ENCODE peak calls at places on chromosomes 7 and 10, in six cellular contexts. T is AG20443; N is RCC 7860; L is T-cell; W is T-helper 1 cell; Y is activated CD4-positive, alpha-beta T cell treated with anti-CD3 and anti-CD28 coated beads for 36 hours. H is an unnamed sample.

GRCh38 chr10:72693599-72693915 is 1.6 kb downstream of the MCU start:
- DNase-seq in N (no peak), Y (no peak), T (no peak), W (no peak), L (no peak), H (no peak)

GRCh38 chr10:17872191-17873091 is 63.3 kb downstream of the MRC1 start:
- DNase-seq in N (no peak), Y (peak), L (no peak), T (peak), W (no peak), H (no peak)

GRCh38 chr10:45464958-45465567 is 91.0 kb downstream of the ALOX5 start:
- DNase-seq in L (peak), W (peak), T (peak), Y (peak), N (peak), H (no peak)

GRCh38 chr7:132347129-132347528 is 229.1 kb downstream of the PLXNA4 start:
- DNase-seq in L (no peak), Y (no peak), T (no peak), W (no peak), N (no peak), H (no peak)

GRCh38 chr7:75631711-75632110 is 107.0 kb downstream of the HIP1 start:
- DNase-seq in T (no peak), Y (no peak), W (no peak), N (no peak), L (no peak), H (no peak)

GRCh38 chr7:150950496-150951180 is 27.5 kb downstream of the KCNH2 start:
- DNase-seq in L (no peak), W (no peak), Y (peak), T (no peak), N (no peak), H (no peak)

GRCh38 chr10:115171392-115171960 is 78.3 kb downstream of the ATRNL1 start:
- DNase-seq in T (peak), W (no peak), L (no peak), N (peak), Y (no peak), H (no peak)

GRCh38 chr10:101050206-101051069 is 11.4 kb upstream of the KAZALD1 start:
- DNase-seq in Y (peak), T (peak), N (peak), L (peak), W (peak), H (no peak)

GRCh38 chr10:96505150-96506136 is 8.3 kb downstream of the TLL2 start:
- DNase-seq in W (no peak), N (no peak), T (no peak), Y (no peak), L (no peak), H (no peak)

GRCh38 chr7:114820993-114821945 is 100.6 kb upstream of the MDFIC start:
- DNase-seq in Y (no peak), T (no peak), L (no peak), N (no peak), W (no peak), H (no peak)

GRCh38 chr7:150404172-150404784 is 25.1 kb downstream of the ZNF775 start:
- DNase-seq in L (no peak), W (no peak), Y (no peak), T (no peak), N (no peak), H (no peak)

GRCh38 chr10:129940617-129941198 is 23.4 kb downstream of the EBF3 start:
- DNase-seq in W (no peak), L (no peak), T (no peak), N (no peak), Y (no peak), H (no peak)